ENCODE peak calls at places on chromosomes 11 and 22, in seven cellular contexts. I, E, Y, H, L, T and J are unnamed samples.

GRCh38 chr11:58900479-58901420 is 38.5 kb upstream of the GLYATL1 start:
- DNase-seq in I (peak), E (peak), Y (peak), H (peak), L (peak), T (peak), J (no peak)

GRCh38 chr11:32200448-32200847 is 109.6 kb downstream of the RCN1 start:
- DNase-seq in I (no peak), E (no peak), Y (no peak), H (no peak), L (no peak), T (no peak), J (no peak)

GRCh38 chr11:85626496-85626895 is 648 bp downstream of the DLG2 start:
- DNase-seq in I (no peak), E (peak), Y (no peak), H (no peak), L (no peak), T (no peak), J (no peak)

GRCh38 chr11:112588252-112588668 is 327.6 kb upstream of the PLET1 start:
- DNase-seq in I (peak), E (peak), Y (peak), H (peak), L (peak), T (peak), J (peak)

GRCh38 chr11:120925944-120926343 is 98.0 kb upstream of the TBCEL start:
- DNase-seq in I (no peak), E (no peak), Y (no peak), H (no peak), L (no peak), T (no peak), J (no peak)

GRCh38 chr11:36131719-36132349 is 157.4 kb downstream of the COMMD9 start:
- DNase-seq in I (no peak), E (peak), Y (peak), H (peak), L (peak), T (peak), J (no peak)

GRCh38 chr22:43421914-43422615 is 10.3 kb downstream of the MPPED1 start:
- DNase-seq in I (peak), E (no peak), Y (no peak), H (peak), L (no peak), T (no peak), J (no peak)

GRCh38 chr22:21834869-21835268 is 32.6 kb downstream of the MAPK1 start:
- DNase-seq in I (no peak), E (no peak), Y (no peak), H (no peak), L (no peak), T (no peak), J (no peak)

GRCh38 chr11:69540118-69541000 is 58.9 kb downstream of the LINC01488 start:
- DNase-seq in I (peak), E (no peak), Y (no peak), H (no peak), L (no peak), T (no peak), J (no peak)

GRCh38 chr22:37484115-37485005 is 1.8 kb downstream of the MFNG start:
- DNase-seq in I (peak), E (no peak), Y (no peak), H (no peak), L (peak), T (no peak), J (no peak)

GRCh38 chr22:42955842-42956241 is 59.1 kb downstream of the PACSIN2 start:
- DNase-seq in I (no peak), E (no peak), Y (no peak), H (no peak), L (no peak), T (no peak), J (no peak)

GRCh38 chr11:2511421-2512369 is 66.9 kb downstream of the KCNQ1 start:
- DNase-seq in I (peak), E (no peak), Y (no peak), H (peak), L (no peak), T (peak), J (no peak)

GRCh38 chr11:19328586-19329311 is 88.0 kb upstream of the E2F8 start:
- DNase-seq in I (no peak), E (peak), Y (no peak), H (no peak), L (no peak), T (no peak), J (no peak)

GRCh38 chr11:126900349-126900748 is 100.2 kb downstream of the KIRREL3 start:
- DNase-seq in I (no peak), E (no peak), Y (no peak), H (no peak), L (no peak), T (no peak), J (no peak)

GRCh38 chr22:44268431-44269116 is 44.2 kb downstream of the SHISAL1 start:
- DNase-seq in I (peak), E (no peak), Y (no peak), H (no peak), L (no peak), T (no peak), J (no peak)

GRCh38 chr22:26383968-26384576 is 45.0 kb upstream of the ASPHD2 start:
- DNase-seq in I (no peak), E (no peak), Y (no peak), H (no peak), L (no peak), T (no peak), J (no peak)

GRCh38 chr22:39239561-39240423 is 5.0 kb downstream of the PDGFB start:
- DNase-seq in I (peak), E (no peak), Y (no peak), H (peak), L (no peak), T (no peak), J (no peak)

GRCh38 chr11:66907751-66908173 is 50.4 kb downstream of the PC start:
- DNase-seq in I (no peak), E (no peak), Y (no peak), H (no peak), L (peak), T (no peak), J (no peak)

GRCh38 chr11:110295487-110296225 is 758 bp downstream of the RDX start:
- DNase-seq in I (peak), E (peak), Y (peak), H (peak), L (peak), T (peak), J (peak)

GRCh38 chr11:14643697-14644395 is at the start of gene PDE3B:
- DNase-seq in I (peak), E (peak), Y (peak), H (peak), L (peak), T (peak), J (peak)

GRCh38 chr11:2950825-2951224 is 21.6 kb upstream of the PHLDA2 start:
- DNase-seq in I (no peak), E (no peak), Y (peak), H (no peak), L (no peak), T (no peak), J (no peak)

GRCh38 chr11:65436412-65437032 is 13.9 kb downstream of the NEAT1 start:
- DNase-seq in I (no peak), E (peak), Y (peak), H (peak), L (no peak), T (peak), J (no peak)

GRCh38 chr11:109789911-109790310 is 303.3 kb upstream of the ZC3H12C start:
- DNase-seq in I (no peak), E (peak), Y (no peak), H (no peak), L (no peak), T (peak), J (no peak)

GRCh38 chr22:32469799-32470212 is 4.8 kb upstream of the FBXO7 start:
- DNase-seq in I (no peak), E (peak), Y (peak), H (no peak), L (no peak), T (peak), J (peak)

GRCh38 chr11:7561562-7561961 is 47.8 kb downstream of the PPFIBP2 start:
- DNase-seq in I (no peak), E (no peak), Y (no peak), H (no peak), L (no peak), T (no peak), J (no peak)

GRCh38 chr11:86440305-86440716 is 65.6 kb downstream of the CCDC81 start:
- DNase-seq in I (no peak), E (peak), Y (peak), H (no peak), L (peak), T (peak), J (peak)

GRCh38 chr11:8087185-8087584 is 6.2 kb downstream of the TUB start:
- DNase-seq in I (no peak), E (peak), Y (no peak), H (no peak), L (no peak), T (no peak), J (no peak)

GRCh38 chr11:34243620-34244493 is 114.0 kb downstream of the ABTB2 start:
- DNase-seq in I (peak), E (peak), Y (peak), H (peak), L (no peak), T (peak), J (peak)

GRCh38 chr11:114149689-114150407 is 90.3 kb downstream of the ZBTB16 start:
- DNase-seq in I (no peak), E (peak), Y (no peak), H (no peak), L (no peak), T (no peak), J (no peak)

GRCh38 chr11:118215262-118215661 is 9.5 kb downstream of the JAML start:
- DNase-seq in I (no peak), E (no peak), Y (no peak), H (no peak), L (no peak), T (no peak), J (no peak)

GRCh38 chr22:42959472-42960145 is 55.3 kb downstream of the PACSIN2 start:
- DNase-seq in I (no peak), E (peak), Y (peak), H (peak), L (peak), T (peak), J (no peak)

GRCh38 chr22:36753916-36754315 is 22.0 kb downstream of the IFT27 start:
- DNase-seq in I (no peak), E (no peak), Y (no peak), H (no peak), L (no peak), T (no peak), J (no peak)

GRCh38 chr11:1982908-1983600 is 14.6 kb downstream of the H19 start:
- DNase-seq in I (no peak), E (no peak), Y (no peak), H (no peak), L (no peak), T (no peak), J (no peak)

GRCh38 chr11:33885338-33886005 is 6.4 kb downstream of the LMO2 start:
- DNase-seq in I (no peak), E (no peak), Y (no peak), H (no peak), L (no peak), T (no peak), J (no peak)

GRCh38 chr11:119341222-119342022 is 739 bp upstream of the C1QTNF5 start:
- DNase-seq in I (no peak), E (no peak), Y (no peak), H (no peak), L (no peak), T (no peak), J (no peak)

GRCh38 chr11:120547871-120548681 is 36.5 kb downstream of the GRIK4 start:
- DNase-seq in I (peak), E (peak), Y (peak), H (peak), L (no peak), T (peak), J (peak)

DNA sequence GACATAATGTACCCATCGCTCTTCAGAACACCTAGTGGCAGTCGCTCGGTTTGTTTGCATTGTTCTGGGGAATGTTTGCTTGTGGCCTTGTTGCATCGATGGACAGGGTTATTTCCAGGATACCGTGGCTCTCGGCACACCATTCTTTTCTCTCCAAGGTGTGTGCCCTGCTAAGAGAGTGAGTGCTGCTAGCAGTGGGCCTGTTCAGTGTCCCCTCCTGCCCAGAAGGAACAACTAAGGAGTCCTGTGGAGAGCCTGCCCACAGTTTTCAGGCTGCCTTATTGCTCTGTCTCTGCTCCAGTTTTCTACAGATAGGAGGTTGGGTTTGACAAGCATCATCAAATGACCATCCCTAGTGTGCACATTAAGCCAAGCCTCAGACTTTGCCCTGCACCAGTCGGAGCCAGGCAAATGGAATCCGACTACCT is 1.4 kb downstream of the CRY2 start:
- DNase-seq in I (no peak), E (peak), Y (no peak), H (no peak), L (no peak), T (no peak), J (no peak)
- H3K4me3 ChIP-seq in I (no peak), E (peak), Y (peak), H (peak), L (peak), T (peak), J (no peak)

GRCh38 chr11:108498816-108499408 is 728 bp upstream of the POGLUT3 start:
- DNase-seq in I (peak), E (no peak), Y (no peak), H (peak), L (no peak), T (no peak), J (no peak)
- H3K4me3 ChIP-seq in I (peak), E (peak), Y (peak), H (peak), L (peak), T (peak), J (peak)

GRCh38 chr11:72069200-72069599 is 11.1 kb downstream of the NUMA1 start:
- DNase-seq in I (no peak), E (peak), Y (no peak), H (no peak), L (no peak), T (peak), J (no peak)
- H3K4me3 ChIP-seq in I (no peak), E (peak), Y (no peak), H (no peak), L (no peak), T (peak), J (peak)

DNA sequence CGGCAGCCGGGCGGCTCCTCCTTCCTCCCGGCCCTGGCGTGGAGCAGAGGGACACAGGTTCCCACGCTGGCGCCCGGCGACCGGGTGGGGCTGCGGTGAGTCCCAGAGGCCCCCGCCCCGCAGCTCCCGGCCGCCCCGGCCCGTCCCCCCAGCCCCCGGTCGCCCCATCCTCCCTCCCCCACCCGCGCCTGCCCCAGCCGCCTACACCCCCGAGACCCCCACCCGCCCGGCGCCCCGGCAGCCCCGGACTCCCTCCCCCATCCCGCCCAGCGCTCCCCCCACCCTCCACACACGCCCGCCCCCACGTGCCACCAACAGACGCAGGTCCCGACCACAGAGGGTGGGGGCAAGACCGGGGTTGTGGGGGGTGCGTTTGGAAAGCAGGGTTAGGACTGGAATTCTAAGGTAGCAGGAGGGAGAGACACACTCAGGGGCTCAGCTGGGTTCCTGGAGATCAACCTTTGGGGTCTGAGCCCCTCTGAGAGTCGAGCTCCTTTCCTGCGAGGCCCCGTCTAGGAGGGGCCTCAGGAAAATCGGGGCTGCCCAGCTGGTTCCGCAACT is 299 bp downstream of the PGGHG start:
- DNase-seq in I (peak), E (no peak), Y (no peak), H (no peak), L (no peak), T (no peak), J (no peak)
- H3K4me3 ChIP-seq in I (peak), E (peak), Y (peak), H (peak), L (peak), T (peak), J (peak)

GRCh38 chr11:117096973-117097566 is 1.2 kb downstream of the SIK3 start:
- DNase-seq in I (no peak), E (peak), Y (no peak), H (no peak), L (no peak), T (no peak), J (no peak)

GRCh38 chr11:117097567-117098268 is 510 bp downstream of the SIK3 start:
- DNase-seq in I (peak), E (peak), Y (no peak), H (peak), L (peak), T (peak), J (peak)

GRCh38 chr11:117099681-117100080 is 1.5 kb upstream of the SIK3 start:
- DNase-seq in I (no peak), E (peak), Y (no peak), H (no peak), L (no peak), T (no peak), J (no peak)

GRCh38 chr11:117096140-117096972 is 1.9 kb downstream of the SIK3 start:
- DNase-seq in I (no peak), E (peak), Y (no peak), H (no peak), L (no peak), T (no peak), J (no peak)

GRCh38 chr11:117098269-117099231 is at the start of gene SIK3:
- DNase-seq in I (peak), E (peak), Y (peak), H (peak), L (peak), T (peak), J (peak)
- H3K4me3 ChIP-seq in I (peak), E (peak), Y (peak), H (peak), L (peak), T (peak), J (peak)